ENCODE peak calls at places on chromosomes 11 and 22, in seven cellular contexts. Q is nephron progenitor cell, E is GM10248, L is HFF-Myc, H is RWPE1, F is adrenal gland, P is GM12878. N is an unnamed sample.

GRCh38 chr11:64089915-64090810 is 54.4 kb downstream of the FLRT1 start:
- DNase-seq in Q (no peak), E (no peak), L (no peak), H (no peak), F (no peak), P (no peak), N (no peak)

GRCh38 chr11:67379061-67380058 is 6.0 kb upstream of the CLCF1 start:
- DNase-seq in Q (no peak), E (no peak), L (no peak), H (peak), F (peak), P (no peak), N (peak)

GRCh38 chr11:77092382-77092781 is 10.3 kb upstream of the OMP start:
- DNase-seq in Q (no peak), E (no peak), L (no peak), H (no peak), F (peak), P (no peak), N (no peak)

GRCh38 chr11:46380340-46381045 is 976 bp upstream of the MDK start:
- DNase-seq in Q (peak), E (peak), L (no peak), H (peak), F (peak), P (no peak), N (peak)

GRCh38 chr11:12329169-12329568 is 48.2 kb upstream of the PARVA start:
- DNase-seq in Q (no peak), E (no peak), L (no peak), H (no peak), F (no peak), P (no peak), N (no peak)

GRCh38 chr22:27223317-27224177 is 566.2 kb downstream of the MIAT start:
- DNase-seq in Q (no peak), E (no peak), L (peak), H (no peak), F (no peak), P (no peak), N (peak)

GRCh38 chr22:25666308-25666707 is 75.7 kb upstream of the MYO18B start:
- DNase-seq in Q (peak), E (no peak), L (no peak), H (no peak), F (peak), P (no peak), N (no peak)

GRCh38 chr22:36027960-36028645 is 521 bp downstream of the RBFOX2 start:
- DNase-seq in Q (no peak), E (peak), L (no peak), H (peak), F (peak), P (no peak), N (peak)

GRCh38 chr11:131904756-131905155 is 534.3 kb downstream of the NTM start:
- DNase-seq in Q (no peak), E (no peak), L (no peak), H (no peak), F (no peak), P (no peak), N (no peak)

GRCh38 chr22:35479359-35479758 is 61.3 kb upstream of the RASD2 start:
- DNase-seq in Q (no peak), E (no peak), L (no peak), H (no peak), F (no peak), P (no peak), N (no peak)

GRCh38 chr22:24338701-24339451 is 68.2 kb downstream of the SPECC1L start:
- DNase-seq in Q (no peak), E (no peak), L (no peak), H (no peak), F (peak), P (no peak), N (no peak)

GRCh38 chr11:41431784-41432183 is 27.7 kb downstream of the LRRC4C start:
- DNase-seq in Q (peak), E (no peak), L (no peak), H (peak), F (no peak), P (no peak), N (no peak)

GRCh38 chr11:108961095-108961494 is 296.2 kb downstream of the DDX10 start:
- DNase-seq in Q (no peak), E (no peak), L (no peak), H (no peak), F (no peak), P (no peak), N (no peak)

GRCh38 chr11:9573775-9574555 is 495 bp downstream of the WEE1 start:
- DNase-seq in Q (peak), E (peak), L (no peak), H (no peak), F (peak), P (no peak), N (no peak)

GRCh38 chr11:73323464-73323863 is 15.4 kb downstream of the ARHGEF17 start:
- DNase-seq in Q (peak), E (no peak), L (no peak), H (no peak), F (peak), P (no peak), N (no peak)

GRCh38 chr22:20200411-20200810 is 49.6 kb upstream of the CCDC188 start:
- DNase-seq in Q (no peak), E (no peak), L (no peak), H (no peak), F (no peak), P (no peak), N (no peak)

GRCh38 chr11:2728663-2729332 is 29.0 kb upstream of the KCNQ1OT1 start:
- DNase-seq in Q (no peak), E (no peak), L (no peak), H (no peak), F (no peak), P (no peak), N (no peak)

GRCh38 chr11:87849216-87849615 is 326.0 kb downstream of the RAB38 start:
- DNase-seq in Q (no peak), E (no peak), L (no peak), H (no peak), F (no peak), P (no peak), N (no peak)

GRCh38 chr22:48756146-48757111 is 1071.2 kb downstream of the BRD1 start:
- DNase-seq in Q (no peak), E (no peak), L (no peak), H (no peak), F (peak), P (no peak), N (no peak)

GRCh38 chr22:37289156-37289735 is 6.9 kb downstream of the CYTH4 start:
- DNase-seq in Q (no peak), E (no peak), L (no peak), H (no peak), F (no peak), P (no peak), N (no peak)

GRCh38 chr22:21998595-21999247 is 16.1 kb upstream of the TOP3B start:
- DNase-seq in Q (no peak), E (no peak), L (no peak), H (no peak), F (no peak), P (no peak), N (no peak)

GRCh38 chr11:77747381-77747969 is 73.0 kb downstream of the RSF1 start:
- DNase-seq in Q (no peak), E (no peak), L (no peak), H (no peak), F (no peak), P (no peak), N (no peak)

GRCh38 chr11:129896062-129896461 is 684 bp upstream of the NFRKB start:
- DNase-seq in Q (no peak), E (no peak), L (no peak), H (no peak), F (peak), P (no peak), N (no peak)

GRCh38 chr11:128201801-128202200 is 385.6 kb downstream of the ETS1 start:
- DNase-seq in Q (no peak), E (no peak), L (no peak), H (no peak), F (no peak), P (no peak), N (no peak)

GRCh38 chr11:70078095-70078795 is at the start of gene ANO1:
- DNase-seq in Q (peak), E (no peak), L (no peak), H (no peak), F (no peak), P (no peak), N (peak)

DNA sequence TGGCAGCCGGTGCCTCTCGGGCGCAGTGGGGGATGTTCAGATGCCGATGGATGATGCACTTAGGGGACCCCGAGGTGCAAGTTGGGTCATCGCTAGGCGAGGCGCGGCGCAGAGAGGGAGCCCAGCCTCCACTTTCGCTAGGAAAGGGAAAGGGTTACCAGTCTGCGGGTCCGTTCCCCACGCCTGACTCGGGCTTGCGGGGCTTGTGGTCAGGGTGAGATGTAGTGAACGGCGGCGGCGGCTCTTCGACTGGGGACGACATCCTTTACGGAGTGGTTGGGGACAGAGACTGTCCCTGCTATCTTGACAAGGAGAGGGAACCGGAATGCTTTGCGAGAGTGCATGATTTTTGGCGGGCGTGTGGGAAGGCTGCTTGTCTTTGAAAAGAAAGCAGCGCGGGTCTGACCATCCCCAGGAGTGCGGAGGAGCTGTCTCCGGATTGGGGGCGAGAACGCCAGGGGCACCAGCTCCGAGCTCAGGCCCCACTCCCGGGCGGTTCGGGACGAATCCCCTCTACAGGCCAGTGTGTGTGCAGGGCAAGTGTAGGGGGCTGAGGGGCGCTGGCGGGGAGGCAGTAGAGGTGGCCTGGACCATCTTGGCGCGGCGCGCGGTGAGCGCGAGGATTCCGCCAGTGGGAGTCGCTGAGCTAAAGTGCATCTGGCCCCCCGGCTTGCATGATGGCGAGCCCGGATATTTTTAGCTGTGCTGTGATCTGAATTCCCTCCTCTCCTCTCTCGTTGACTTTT is 1.1 kb downstream of the FAT3 start:
- DNase-seq in Q (peak), E (peak), L (no peak), H (no peak), F (no peak), P (no peak), N (no peak)
- TF ChIP-seq CTCF in Q (no peak), E (no peak), L (peak), H (no peak), F (no peak), P (no peak), N (no peak)

DNA sequence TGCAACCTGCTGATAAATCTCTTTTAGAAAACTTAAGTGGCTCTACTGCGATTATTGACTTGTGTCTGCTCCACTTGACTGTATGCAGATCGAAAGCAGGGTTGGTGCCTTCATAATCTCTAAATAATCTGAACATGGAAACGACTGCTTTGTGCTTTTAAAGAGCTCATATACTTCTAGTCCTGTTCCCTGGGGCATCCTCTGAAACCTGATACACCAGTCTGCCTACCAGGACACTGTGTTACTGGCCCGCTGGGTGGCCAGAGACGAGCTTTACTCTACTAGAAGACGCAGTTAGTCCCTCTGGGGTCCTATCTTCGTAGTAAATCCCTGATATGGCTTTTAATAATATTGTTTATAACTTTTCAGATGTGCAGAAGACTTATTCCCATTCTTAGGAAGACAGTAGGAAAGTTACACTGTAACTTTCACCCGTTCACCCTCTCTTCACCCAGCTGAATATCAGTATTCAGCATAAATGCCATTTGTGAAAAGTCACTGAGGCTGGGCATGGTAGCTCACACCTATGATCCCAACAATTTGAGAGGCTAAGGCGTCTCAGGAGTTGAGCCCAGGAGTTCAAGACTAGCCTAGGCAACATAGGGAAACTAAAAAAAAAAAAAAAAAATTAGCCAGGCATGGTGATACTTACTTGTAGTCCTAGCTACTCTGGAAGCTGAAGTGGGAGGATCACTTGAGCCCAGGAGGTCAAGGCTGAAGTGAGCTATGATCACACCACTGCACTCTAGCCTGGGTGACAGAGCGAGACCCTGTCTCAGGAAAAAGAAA is 9.0 kb upstream of the HTR3B start:
- DNase-seq in Q (peak), E (no peak), L (no peak), H (no peak), F (no peak), P (no peak), N (peak)
- TF ChIP-seq CTCF in Q (no peak), E (no peak), L (no peak), H (no peak), F (no peak), P (no peak), N (no peak)

GRCh38 chr11:85464283-85464682 is 162.9 kb downstream of the DLG2 start:
- DNase-seq in Q (no peak), E (no peak), L (no peak), H (no peak), F (no peak), P (no peak), N (no peak)
- TF ChIP-seq CTCF in Q (no peak), E (peak), L (no peak), H (no peak), F (no peak), P (no peak), N (peak)

GRCh38 chr11:116736763-116737162 is 36.0 kb downstream of the BUD13 start:
- DNase-seq in Q (no peak), E (no peak), L (no peak), H (no peak), F (no peak), P (no peak), N (peak)
- TF ChIP-seq CTCF in Q (no peak), E (no peak), L (no peak), H (no peak), F (no peak), P (peak), N (peak)

DNA sequence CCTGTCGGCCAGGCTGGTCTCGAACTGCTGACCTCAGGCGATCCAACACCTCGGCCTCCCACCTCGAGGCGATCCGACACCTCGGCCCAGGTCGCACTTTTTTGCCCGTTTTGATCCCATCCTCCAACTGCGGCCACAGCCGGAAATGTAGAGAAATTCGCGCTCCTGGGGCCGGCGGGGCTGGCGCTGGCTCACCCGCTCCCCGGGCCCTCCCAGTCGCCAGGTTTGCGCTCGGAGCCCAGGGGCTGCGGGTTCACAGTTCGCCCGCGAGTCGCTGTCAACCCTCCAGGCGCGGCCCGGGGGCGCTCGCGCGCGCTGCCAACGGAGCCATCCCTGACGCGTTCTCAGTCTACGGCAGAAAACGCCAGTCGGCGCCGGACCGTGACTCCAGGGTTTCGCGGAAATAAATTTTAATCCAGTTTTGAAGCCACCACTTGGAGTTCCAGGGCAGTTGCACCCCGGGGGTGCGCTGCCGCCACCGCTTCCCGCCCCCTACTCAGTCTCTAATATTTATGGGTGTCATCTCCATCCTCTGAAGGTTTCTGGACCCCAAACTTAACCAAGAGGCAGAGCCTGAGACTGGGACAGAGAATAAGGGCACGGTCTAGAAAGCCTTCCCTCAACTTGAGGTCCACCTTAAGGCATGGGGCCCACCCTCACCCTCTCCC is 1.5 kb upstream of the KLHDC7B start:
- DNase-seq in Q (peak), E (peak), L (no peak), H (no peak), F (peak), P (no peak), N (no peak)
- TF ChIP-seq CTCF in Q (peak), E (peak), L (peak), H (peak), F (peak), P (peak), N (no peak)

GRCh38 chr11:102776454-102776853 is 4.0 kb downstream of the MMP10 start:
- DNase-seq in Q (no peak), E (no peak), L (no peak), H (no peak), F (no peak), P (no peak), N (no peak)

GRCh38 chr11:102783016-102783415 is 2.6 kb upstream of the MMP10 start:
- DNase-seq in Q (no peak), E (no peak), L (no peak), H (no peak), F (no peak), P (no peak), N (peak)

GRCh38 chr11:102784380-102784779 is 4.0 kb upstream of the MMP10 start:
- DNase-seq in Q (no peak), E (no peak), L (no peak), H (no peak), F (no peak), P (no peak), N (no peak)

GRCh38 chr11:102783720-102784119 is 3.3 kb upstream of the MMP10 start:
- DNase-seq in Q (no peak), E (no peak), L (no peak), H (peak), F (no peak), P (no peak), N (peak)

DNA sequence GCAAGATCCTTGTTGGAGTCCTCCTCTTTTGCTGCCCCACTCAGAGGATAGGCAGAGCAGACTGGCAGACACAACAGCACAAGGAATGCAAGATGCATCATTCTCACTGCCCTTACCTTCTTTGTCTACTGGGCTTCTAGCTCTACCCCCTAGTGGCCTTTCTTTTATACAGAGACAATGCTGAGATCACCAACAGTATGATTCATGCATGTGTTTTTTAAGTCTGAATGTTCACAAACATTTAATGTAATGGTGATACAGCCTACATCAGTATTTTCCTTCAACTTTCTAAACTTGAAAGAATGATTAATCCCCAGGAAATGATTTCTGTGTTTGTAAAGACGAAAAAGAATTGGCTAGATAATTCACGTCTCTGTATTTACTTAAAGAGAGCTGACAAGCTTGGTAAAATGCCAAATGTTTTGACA is at the start of gene MMP10:
- DNase-seq in Q (no peak), E (no peak), L (peak), H (peak), F (no peak), P (no peak), N (peak)
- TF ChIP-seq CTCF in Q (peak), E (peak), L (peak), H (peak), F (peak), P (peak), N (peak)

DNA sequence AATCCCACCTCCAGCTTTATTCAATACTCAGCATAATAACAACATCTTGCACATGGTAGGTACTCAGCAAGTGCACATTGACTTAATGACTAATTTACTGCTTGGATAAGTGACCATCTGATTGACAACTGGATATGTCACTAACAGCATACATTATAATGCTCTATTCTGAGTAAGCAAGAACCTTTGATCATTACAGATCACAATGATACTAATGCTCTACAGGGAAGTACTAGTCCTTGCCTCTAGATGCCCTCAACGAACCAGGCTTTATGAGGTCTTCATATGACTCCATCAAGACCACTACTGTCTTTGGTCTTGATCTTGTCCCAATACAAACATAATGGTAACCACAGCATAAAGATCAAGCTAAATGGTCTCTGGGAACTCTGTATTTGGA is 167.6 kb upstream of the MTMR2 start:
- DNase-seq in Q (no peak), E (peak), L (no peak), H (no peak), F (no peak), P (no peak), N (peak)
- TF ChIP-seq CTCF in Q (no peak), E (no peak), L (peak), H (no peak), F (no peak), P (peak), N (peak)